ENCODE peak calls at places on chromosome 20, in nine cellular contexts. One of them, this sample, is unnamed.

GRCh38 chr20:36469973-36470372 is 71.3 kb upstream of the MYL9 start:
- DNase-seq in tibial artery: no peak
- DNase-seq in substantia nigra: no peak
- DNase-seq in PC-3: no peak
- DNase-seq in upper lobe of right lung: no peak
- DNase-seq in prostate gland: no peak
- DNase-seq in heart right ventricle: no peak
- DNase-seq in heart left ventricle: no peak
- DNase-seq in A549: no peak
- DNase-seq in this sample: no peak

GRCh38 chr20:16821211-16822089 is 73.3 kb downstream of the OTOR start:
- DNase-seq in tibial artery: no peak
- DNase-seq in substantia nigra: no peak
- DNase-seq in PC-3: peak
- DNase-seq in upper lobe of right lung: no peak
- DNase-seq in prostate gland: no peak
- DNase-seq in heart right ventricle: no peak
- DNase-seq in heart left ventricle: no peak
- DNase-seq in A549: peak
- DNase-seq in this sample: no peak

GRCh38 chr20:2798095-2798805 is 2.2 kb downstream of the CPXM1 start:
- DNase-seq in tibial artery: no peak
- DNase-seq in substantia nigra: no peak
- DNase-seq in PC-3: no peak
- DNase-seq in upper lobe of right lung: no peak
- DNase-seq in prostate gland: no peak
- DNase-seq in heart right ventricle: no peak
- DNase-seq in heart left ventricle: no peak
- DNase-seq in A549: no peak
- DNase-seq in this sample: no peak

GRCh38 chr20:47907031-47907670 is 121.9 kb upstream of the SULF2 start:
- DNase-seq in tibial artery: no peak
- DNase-seq in substantia nigra: no peak
- DNase-seq in PC-3: no peak
- DNase-seq in upper lobe of right lung: no peak
- DNase-seq in prostate gland: no peak
- DNase-seq in heart right ventricle: no peak
- DNase-seq in heart left ventricle: no peak
- DNase-seq in A549: no peak
- DNase-seq in this sample: no peak

GRCh38 chr20:45406260-45407066 is 1.6 kb upstream of the DBNDD2 start:
- DNase-seq in tibial artery: peak
- DNase-seq in substantia nigra: peak
- DNase-seq in PC-3: peak
- DNase-seq in upper lobe of right lung: peak
- DNase-seq in prostate gland: peak
- DNase-seq in heart right ventricle: peak
- DNase-seq in heart left ventricle: peak
- DNase-seq in A549: no peak
- DNase-seq in this sample: peak

GRCh38 chr20:18524646-18525045 is 16.9 kb downstream of the SEC23B start:
- DNase-seq in tibial artery: no peak
- DNase-seq in substantia nigra: no peak
- DNase-seq in PC-3: peak
- DNase-seq in upper lobe of right lung: no peak
- DNase-seq in prostate gland: no peak
- DNase-seq in heart right ventricle: no peak
- DNase-seq in heart left ventricle: no peak
- DNase-seq in A549: no peak
- DNase-seq in this sample: no peak

GRCh38 chr20:31572701-31573554 is 32.2 kb upstream of the ID1 start:
- DNase-seq in tibial artery: peak
- DNase-seq in substantia nigra: peak
- DNase-seq in PC-3: peak
- DNase-seq in upper lobe of right lung: peak
- DNase-seq in prostate gland: peak
- DNase-seq in heart right ventricle: peak
- DNase-seq in heart left ventricle: peak
- DNase-seq in A549: peak
- DNase-seq in this sample: peak

GRCh38 chr20:13382786-13383185 is 161.7 kb downstream of the ISM1 start:
- DNase-seq in tibial artery: no peak
- DNase-seq in substantia nigra: no peak
- DNase-seq in PC-3: no peak
- DNase-seq in upper lobe of right lung: no peak
- DNase-seq in prostate gland: no peak
- DNase-seq in heart right ventricle: no peak
- DNase-seq in heart left ventricle: no peak
- DNase-seq in A549: no peak
- DNase-seq in this sample: no peak

GRCh38 chr20:47502801-47503239 is 1.1 kb downstream of the NCOA3 start:
- DNase-seq in tibial artery: no peak
- DNase-seq in substantia nigra: no peak
- DNase-seq in PC-3: peak
- DNase-seq in upper lobe of right lung: no peak
- DNase-seq in prostate gland: peak
- DNase-seq in heart right ventricle: no peak
- DNase-seq in heart left ventricle: no peak
- DNase-seq in A549: peak
- DNase-seq in this sample: no peak

GRCh38 chr20:6819599-6819998 is 52.1 kb downstream of the BMP2 start:
- DNase-seq in tibial artery: no peak
- DNase-seq in substantia nigra: no peak
- DNase-seq in PC-3: peak
- DNase-seq in upper lobe of right lung: no peak
- DNase-seq in prostate gland: no peak
- DNase-seq in heart right ventricle: no peak
- DNase-seq in heart left ventricle: no peak
- DNase-seq in A549: no peak
- DNase-seq in this sample: no peak

GRCh38 chr20:46543033-46543432 is 7.4 kb downstream of the OCSTAMP start:
- DNase-seq in tibial artery: no peak
- DNase-seq in substantia nigra: no peak
- DNase-seq in PC-3: no peak
- DNase-seq in upper lobe of right lung: no peak
- DNase-seq in prostate gland: no peak
- DNase-seq in heart right ventricle: no peak
- DNase-seq in heart left ventricle: no peak
- DNase-seq in A549: no peak
- DNase-seq in this sample: no peak

GRCh38 chr20:50969416-50969815 is 10.8 kb downstream of the MOCS3 start:
- DNase-seq in tibial artery: no peak
- DNase-seq in substantia nigra: no peak
- DNase-seq in PC-3: no peak
- DNase-seq in upper lobe of right lung: no peak
- DNase-seq in prostate gland: no peak
- DNase-seq in heart right ventricle: no peak
- DNase-seq in heart left ventricle: no peak
- DNase-seq in A549: no peak
- DNase-seq in this sample: no peak

DNA sequence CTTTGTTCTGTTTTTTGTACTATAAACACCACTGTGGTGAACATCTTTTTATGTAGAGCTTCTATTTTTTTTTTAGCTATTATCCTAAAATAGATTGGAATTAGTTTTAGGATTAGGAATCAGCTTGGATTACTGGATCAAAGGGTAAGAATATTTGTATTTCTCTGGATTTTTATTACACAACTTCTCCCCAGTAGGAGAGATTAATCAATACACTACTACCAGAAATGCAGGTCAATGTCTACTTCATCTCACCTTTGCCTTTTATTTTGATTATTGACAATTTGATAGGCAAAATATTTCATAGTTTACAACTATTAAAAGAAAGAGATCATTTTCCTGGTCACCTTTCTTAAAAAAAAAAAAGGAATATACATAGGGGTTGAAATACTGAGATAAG is 191.9 kb downstream of the TSHZ2 start:
- DNase-seq in tibial artery: no peak
- DNase-seq in substantia nigra: no peak
- DNase-seq in PC-3: no peak
- DNase-seq in upper lobe of right lung: no peak
- DNase-seq in prostate gland: no peak
- DNase-seq in heart right ventricle: no peak
- DNase-seq in heart left ventricle: no peak
- DNase-seq in A549: no peak
- DNase-seq in this sample: no peak
- H3K27ac ChIP-seq in tibial artery: no peak
- H3K27ac ChIP-seq in substantia nigra: no peak
- H3K27ac ChIP-seq in PC-3: no peak
- H3K27ac ChIP-seq in upper lobe of right lung: no peak
- H3K27ac ChIP-seq in prostate gland: no peak
- H3K27ac ChIP-seq in heart right ventricle: no peak
- H3K27ac ChIP-seq in heart left ventricle: no peak
- H3K27ac ChIP-seq in A549: no peak
- H3K27ac ChIP-seq in this sample: no peak

DNA sequence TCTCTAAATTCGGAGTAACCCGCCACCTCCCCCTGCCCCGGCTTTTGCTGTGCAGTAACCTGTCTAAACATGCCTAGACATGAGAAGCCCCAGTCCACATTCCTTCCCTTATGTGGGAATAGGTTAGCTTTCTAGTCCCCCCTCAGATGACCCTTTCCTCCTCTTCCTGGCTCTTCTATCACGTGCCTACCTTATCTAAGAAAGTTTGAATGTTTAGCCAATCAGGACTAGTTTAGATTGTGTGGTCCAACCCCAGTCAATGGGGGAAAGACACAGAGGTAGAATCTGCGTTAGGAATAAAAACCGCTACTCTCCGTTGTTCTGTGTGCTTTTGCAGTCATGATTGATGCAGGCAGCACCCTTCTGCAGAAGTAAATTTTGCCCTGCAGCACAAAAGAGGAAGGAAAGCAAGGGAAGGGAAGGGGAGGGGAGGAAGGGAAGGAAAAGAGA is 69.0 kb upstream of the CD93 start:
- DNase-seq in tibial artery: no peak
- DNase-seq in substantia nigra: no peak
- DNase-seq in PC-3: no peak
- DNase-seq in upper lobe of right lung: no peak
- DNase-seq in prostate gland: no peak
- DNase-seq in heart right ventricle: no peak
- DNase-seq in heart left ventricle: no peak
- DNase-seq in A549: no peak
- DNase-seq in this sample: no peak
- H3K27ac ChIP-seq in tibial artery: peak
- H3K27ac ChIP-seq in substantia nigra: no peak
- H3K27ac ChIP-seq in PC-3: no peak
- H3K27ac ChIP-seq in upper lobe of right lung: no peak
- H3K27ac ChIP-seq in prostate gland: no peak
- H3K27ac ChIP-seq in heart right ventricle: no peak
- H3K27ac ChIP-seq in heart left ventricle: peak
- H3K27ac ChIP-seq in A549: peak
- H3K27ac ChIP-seq in this sample: peak

GRCh38 chr20:63536241-63536977 is 767 bp downstream of the PTK6 start:
- DNase-seq in tibial artery: no peak
- DNase-seq in substantia nigra: no peak
- DNase-seq in PC-3: peak
- DNase-seq in upper lobe of right lung: no peak
- DNase-seq in prostate gland: no peak
- DNase-seq in heart right ventricle: peak
- DNase-seq in heart left ventricle: no peak
- DNase-seq in A549: peak
- DNase-seq in this sample: no peak

GRCh38 chr20:63538204-63539091 is 1.3 kb upstream of the PTK6 start:
- DNase-seq in tibial artery: no peak
- DNase-seq in substantia nigra: no peak
- DNase-seq in PC-3: peak
- DNase-seq in upper lobe of right lung: peak
- DNase-seq in prostate gland: peak
- DNase-seq in heart right ventricle: no peak
- DNase-seq in heart left ventricle: no peak
- DNase-seq in A549: peak
- DNase-seq in this sample: no peak

GRCh38 chr20:63539092-63539430 is 1.9 kb upstream of the PTK6 start:
- DNase-seq in tibial artery: no peak
- DNase-seq in substantia nigra: no peak
- DNase-seq in PC-3: no peak
- DNase-seq in upper lobe of right lung: no peak
- DNase-seq in prostate gland: no peak
- DNase-seq in heart right ventricle: no peak
- DNase-seq in heart left ventricle: no peak
- DNase-seq in A549: no peak
- DNase-seq in this sample: no peak

GRCh38 chr20:63537525-63538203 is 488 bp upstream of the PTK6 start:
- DNase-seq in tibial artery: peak
- DNase-seq in substantia nigra: peak
- DNase-seq in PC-3: peak
- DNase-seq in upper lobe of right lung: peak
- DNase-seq in prostate gland: peak
- DNase-seq in heart right ventricle: peak
- DNase-seq in heart left ventricle: peak
- DNase-seq in A549: peak
- DNase-seq in this sample: peak

GRCh38 chr20:63536997-63537524 is at the start of gene PTK6:
- DNase-seq in tibial artery: no peak
- DNase-seq in substantia nigra: no peak
- DNase-seq in PC-3: peak
- DNase-seq in upper lobe of right lung: peak
- DNase-seq in prostate gland: no peak
- DNase-seq in heart right ventricle: peak
- DNase-seq in heart left ventricle: no peak
- DNase-seq in A549: peak
- DNase-seq in this sample: no peak
- H3K27ac ChIP-seq in tibial artery: no peak
- H3K27ac ChIP-seq in substantia nigra: no peak
- H3K27ac ChIP-seq in PC-3: peak
- H3K27ac ChIP-seq in upper lobe of right lung: peak
- H3K27ac ChIP-seq in prostate gland: peak
- H3K27ac ChIP-seq in heart right ventricle: peak
- H3K27ac ChIP-seq in heart left ventricle: peak
- H3K27ac ChIP-seq in A549: peak
- H3K27ac ChIP-seq in this sample: no peak

GRCh38 chr20:4959582-4959981 is 41.7 kb downstream of the SLC23A2 start:
- DNase-seq in tibial artery: no peak
- DNase-seq in substantia nigra: no peak
- DNase-seq in PC-3: no peak
- DNase-seq in upper lobe of right lung: no peak
- DNase-seq in prostate gland: no peak
- DNase-seq in heart right ventricle: no peak
- DNase-seq in heart left ventricle: no peak
- DNase-seq in A549: no peak
- DNase-seq in this sample: no peak

GRCh38 chr20:4956200-4956810 is 45.0 kb downstream of the SLC23A2 start:
- DNase-seq in tibial artery: no peak
- DNase-seq in substantia nigra: no peak
- DNase-seq in PC-3: peak
- DNase-seq in upper lobe of right lung: no peak
- DNase-seq in prostate gland: no peak
- DNase-seq in heart right ventricle: no peak
- DNase-seq in heart left ventricle: no peak
- DNase-seq in A549: peak
- DNase-seq in this sample: no peak

GRCh38 chr20:4957939-4958362 is 43.4 kb downstream of the SLC23A2 start:
- DNase-seq in tibial artery: no peak
- DNase-seq in substantia nigra: no peak
- DNase-seq in PC-3: no peak
- DNase-seq in upper lobe of right lung: no peak
- DNase-seq in prostate gland: no peak
- DNase-seq in heart right ventricle: no peak
- DNase-seq in heart left ventricle: no peak
- DNase-seq in A549: no peak
- DNase-seq in this sample: no peak

GRCh38 chr20:4953881-4954280 is 47.4 kb downstream of the SLC23A2 start:
- DNase-seq in tibial artery: no peak
- DNase-seq in substantia nigra: no peak
- DNase-seq in PC-3: no peak
- DNase-seq in upper lobe of right lung: no peak
- DNase-seq in prostate gland: no peak
- DNase-seq in heart right ventricle: no peak
- DNase-seq in heart left ventricle: no peak
- DNase-seq in A549: no peak
- DNase-seq in this sample: no peak

GRCh38 chr20:4957187-4957586 is 44.1 kb downstream of the SLC23A2 start:
- DNase-seq in tibial artery: no peak
- DNase-seq in substantia nigra: no peak
- DNase-seq in PC-3: no peak
- DNase-seq in upper lobe of right lung: no peak
- DNase-seq in prostate gland: no peak
- DNase-seq in heart right ventricle: no peak
- DNase-seq in heart left ventricle: no peak
- DNase-seq in A549: no peak
- DNase-seq in this sample: no peak
- H3K27ac ChIP-seq in tibial artery: no peak
- H3K27ac ChIP-seq in substantia nigra: no peak
- H3K27ac ChIP-seq in PC-3: no peak
- H3K27ac ChIP-seq in upper lobe of right lung: no peak
- H3K27ac ChIP-seq in prostate gland: no peak
- H3K27ac ChIP-seq in heart right ventricle: no peak
- H3K27ac ChIP-seq in heart left ventricle: no peak
- H3K27ac ChIP-seq in A549: no peak
- H3K27ac ChIP-seq in this sample: no peak